ENCODE peak calls at places on chromosomes 7 and 10, in eight cellular contexts. Z, J, G, U, E, M, L and Q are unnamed samples.

GRCh38 chr10:68212721-68213352 is 19.1 kb downstream of the ATOH7 start:
- DNase-seq in J (peak), Z (no peak), U (no peak), G (peak), E (peak), M (peak), L (peak), Q (no peak)

GRCh38 chr7:143171697-143172096 is 11.5 kb upstream of the TAS2R39 start:
- DNase-seq in J (no peak), L (no peak), U (no peak), E (no peak), M (no peak), Z (no peak), G (no peak), Q (no peak)

GRCh38 chr10:47159361-47160228 is 140.4 kb upstream of the GDF10 start:
- DNase-seq in J (no peak), U (no peak), G (no peak), L (no peak), Z (no peak), E (no peak), M (no peak), Q (peak)

GRCh38 chr10:124064676-124065075 is 28.7 kb downstream of the CHST15 start:
- DNase-seq in U (no peak), E (no peak), Z (no peak), G (no peak), L (no peak), M (no peak), J (no peak), Q (no peak)

GRCh38 chr10:86261470-86261869 is 105.1 kb downstream of the GRID1 start:
- DNase-seq in E (no peak), M (no peak), Z (no peak), U (no peak), L (no peak), J (no peak), G (no peak), Q (no peak)

GRCh38 chr7:44325181-44325671 is at the start of gene CAMK2B:
- DNase-seq in G (no peak), J (peak), U (no peak), M (no peak), Z (no peak), L (no peak), E (peak), Q (no peak)

GRCh38 chr10:133532871-133533270 is 5.7 kb downstream of the CYP2E1 start:
- DNase-seq in M (no peak), G (no peak), J (no peak), E (no peak), L (no peak), U (no peak), Z (no peak), Q (no peak)

GRCh38 chr7:114708646-114709045 is 213.2 kb upstream of the MDFIC start:
- DNase-seq in U (no peak), M (no peak), L (no peak), E (no peak), J (no peak), Z (no peak), G (no peak), Q (no peak)

GRCh38 chr10:3949741-3950140 is 164.7 kb upstream of the KLF6 start:
- DNase-seq in M (no peak), E (no peak), U (no peak), Z (no peak), G (no peak), J (no peak), L (no peak), Q (no peak)

GRCh38 chr7:116161733-116162132 is 48.6 kb upstream of the TES start:
- DNase-seq in G (no peak), Z (no peak), L (no peak), M (no peak), J (no peak), U (no peak), E (no peak), Q (no peak)

GRCh38 chr10:30330512-30331168 is 18.4 kb downstream of the MTPAP start:
- DNase-seq in U (no peak), L (no peak), Z (no peak), E (no peak), M (no peak), G (no peak), J (no peak), Q (no peak)

GRCh38 chr7:1283941-1284742 is 51.5 kb downstream of the UNCX start:
- DNase-seq in G (no peak), L (no peak), M (no peak), Z (no peak), J (no peak), U (no peak), E (no peak), Q (no peak)

GRCh38 chr7:111710839-111711380 is 148.6 kb upstream of the IMMP2L start:
- DNase-seq in L (no peak), J (no peak), E (no peak), G (no peak), Z (no peak), U (no peak), M (no peak), Q (no peak)

GRCh38 chr7:71465741-71466189 is 333.8 kb downstream of the GALNT17 start:
- DNase-seq in L (no peak), U (no peak), G (no peak), Z (no peak), J (no peak), M (no peak), E (no peak), Q (no peak)

GRCh38 chr7:42550706-42551470 is 313.9 kb upstream of the GLI3 start:
- DNase-seq in M (no peak), U (no peak), L (no peak), Z (no peak), J (no peak), E (peak), G (no peak), Q (no peak)

GRCh38 chr7:47950714-47951113 is 2.4 kb upstream of the PKD1L1 start:
- DNase-seq in L (no peak), U (no peak), E (no peak), Z (no peak), G (no peak), J (no peak), M (no peak), Q (no peak)

GRCh38 chr10:70493660-70494234 is 15.2 kb downstream of the PALD1 start:
- DNase-seq in Z (no peak), L (peak), G (no peak), J (no peak), M (no peak), U (no peak), E (no peak), Q (no peak)

GRCh38 chr10:93006435-93007039 is 54.1 kb upstream of the CYP26C1 start:
- DNase-seq in E (peak), U (no peak), J (peak), L (peak), Z (no peak), G (peak), M (peak), Q (no peak)

GRCh38 chr7:133723044-133723443 is 404.1 kb upstream of the LRGUK start:
- DNase-seq in Z (no peak), U (no peak), L (no peak), M (no peak), E (no peak), G (no peak), J (no peak), Q (no peak)

GRCh38 chr10:21519327-21519933 is 6.1 kb downstream of the SKIDA1 start:
- DNase-seq in M (no peak), G (no peak), Z (no peak), J (no peak), E (peak), L (no peak), U (no peak), Q (no peak)

GRCh38 chr7:1255817-1256340 is 23.2 kb downstream of the UNCX start:
- DNase-seq in M (no peak), Z (no peak), E (no peak), J (no peak), U (no peak), L (no peak), G (no peak), Q (no peak)

GRCh38 chr7:119270644-119271043 is 1002.3 kb upstream of the KCND2 start:
- DNase-seq in Z (no peak), J (no peak), E (no peak), M (no peak), U (no peak), L (no peak), G (no peak), Q (no peak)

GRCh38 chr10:130877131-130877530 is 434.4 kb downstream of the TCERG1L start:
- DNase-seq in U (no peak), G (no peak), E (no peak), M (no peak), J (no peak), Z (no peak), L (no peak), Q (peak)

GRCh38 chr7:45987521-45988290 is 66.6 kb upstream of the IGFBP3 start:
- DNase-seq in Z (no peak), L (no peak), J (no peak), M (no peak), U (no peak), G (no peak), E (no peak), Q (no peak)

GRCh38 chr7:140640727-140641531 is at the start of gene DENND2A:
- DNase-seq in M (no peak), G (peak), J (peak), Z (no peak), L (peak), U (no peak), E (peak), Q (peak)

GRCh38 chr7:47085491-47086275 is 496.2 kb downstream of the TNS3 start:
- DNase-seq in M (no peak), U (no peak), Z (no peak), L (no peak), J (no peak), E (peak), G (peak), Q (no peak)

GRCh38 chr7:39650676-39651075 is 27.3 kb downstream of the RALA start:
- DNase-seq in Z (no peak), E (peak), L (no peak), J (no peak), M (no peak), U (no peak), G (peak), Q (peak)

GRCh38 chr7:48617988-48618387 is 306.4 kb upstream of the CDC14C start:
- DNase-seq in Z (no peak), G (no peak), J (no peak), M (no peak), E (no peak), L (no peak), U (no peak), Q (no peak)

GRCh38 chr10:3542185-3542611 is 242.8 kb downstream of the KLF6 start:
- DNase-seq in J (no peak), L (no peak), G (peak), E (peak), M (no peak), Z (no peak), U (no peak), Q (no peak)

GRCh38 chr10:86377797-86378146 is 11.2 kb upstream of the GRID1 start:
- DNase-seq in J (no peak), U (no peak), M (no peak), L (no peak), E (no peak), Z (no peak), G (no peak), Q (peak)

GRCh38 chr10:88943778-88944177 is 8.8 kb downstream of the ACTA2 start:
- DNase-seq in M (no peak), U (no peak), L (no peak), E (no peak), G (no peak), J (no peak), Z (no peak), Q (no peak)

GRCh38 chr7:27899601-27900000 is 159.6 kb downstream of the TAX1BP1 start:
- DNase-seq in M (no peak), J (no peak), G (no peak), U (no peak), Z (no peak), L (no peak), E (peak), Q (no peak)

GRCh38 chr10:87650838-87651237 is 8.8 kb upstream of the PAPSS2 start:
- DNase-seq in U (no peak), L (no peak), J (no peak), M (no peak), Z (no peak), G (no peak), E (no peak), Q (no peak)

GRCh38 chr10:72275351-72276012 is 1.8 kb downstream of the DDIT4 start:
- DNase-seq in M (no peak), J (no peak), E (no peak), G (peak), Z (no peak), U (no peak), L (no peak), Q (no peak)

GRCh38 chr10:131233611-131234258 is 77.8 kb downstream of the TCERG1L start:
- DNase-seq in Z (no peak), G (no peak), J (no peak), M (no peak), U (no peak), E (no peak), L (no peak), Q (no peak)

GRCh38 chr7:52656098-52656497 is 379.3 kb upstream of the POM121L12 start:
- DNase-seq in G (no peak), M (no peak), Z (no peak), U (no peak), E (no peak), L (no peak), J (no peak), Q (no peak)